ENCODE peak calls at places on chromosome 11, in ten cellular contexts. Z is mammary epithelial cell, F is brain microvascular endothelial cell, U is lower lobe of right lung, I is heart left ventricle, E is dorsolateral prefrontal cortex, G is left ventricle myocardium inferior, N is GM12865, C is OCI-LY7, S is AG10803. K is an unnamed sample.
A peak's percentile ranks its signal among the peaks of the same experiment; 100 is the strongest.

GRCh38 chr11:83425137-83425466 is 138.9 kb upstream of the CCDC90B start:
- DNase-seq in Z (no peak), S (no peak), C (no peak), I (no peak), G (no peak), U (no peak), F (no peak), N (no peak), E (no peak), K (no peak)

GRCh38 chr11:13963169-13963948 is 836 bp downstream of the SPON1 start:
- DNase-seq in G (peak; percentile 22), I (peak; percentile 29), Z (no peak), C (no peak), E (no peak), S (no peak), N (no peak), F (no peak), U (peak; percentile 45), K (no peak)

GRCh38 chr11:101187748-101188147 is 58.1 kb upstream of the PGR start:
- DNase-seq in E (no peak), S (no peak), U (no peak), Z (no peak), G (no peak), I (no peak), N (no peak), F (no peak), C (no peak), K (no peak)

GRCh38 chr11:130055637-130056036 is 14.1 kb upstream of the APLP2 start:
- DNase-seq in F (no peak), C (no peak), G (no peak), N (no peak), I (no peak), S (peak; percentile 75), U (no peak), Z (peak; percentile 68), E (no peak), K (no peak)

GRCh38 chr11:83241291-83241946 is 44.7 kb downstream of the CCDC90B start:
- DNase-seq in I (no peak), S (peak; percentile 57), U (no peak), C (peak; percentile 62), E (no peak), Z (peak; percentile 59), N (peak; percentile 62), G (no peak), F (peak; percentile 74), K (peak; percentile 28)

GRCh38 chr11:104946907-104947306 is 21.5 kb downstream of the CASP4 start:
- DNase-seq in Z (peak; percentile 48), U (no peak), F (peak; percentile 47), E (no peak), I (no peak), C (peak; percentile 37), N (peak; percentile 68), G (no peak), S (peak; percentile 59), K (no peak)

GRCh38 chr11:97019305-97019704 is 629.5 kb downstream of the JRKL start:
- DNase-seq in I (no peak), S (no peak), C (no peak), E (no peak), U (no peak), Z (no peak), F (no peak), N (no peak), G (no peak), K (no peak)

GRCh38 chr11:76627541-76628082 is 42.9 kb downstream of the LRRC32 start:
- DNase-seq in Z (no peak), U (no peak), N (no peak), I (no peak), C (peak; percentile 43), S (no peak), F (no peak), G (no peak), E (no peak), K (no peak)

GRCh38 chr11:121018746-121019145 is 5.2 kb upstream of the TBCEL start:
- DNase-seq in I (no peak), G (no peak), E (no peak), N (no peak), F (no peak), C (no peak), S (no peak), U (no peak), Z (no peak), K (no peak)

GRCh38 chr11:119029069-119029339 is 1.7 kb downstream of the SLC37A4 start:
- DNase-seq in F (no peak), N (no peak), C (no peak), E (no peak), U (no peak), Z (no peak), G (no peak), I (no peak), S (no peak), K (no peak)
- H3K4me3 ChIP-seq in F (no peak overlapping the region), N (no peak overlapping the region), C (peak overlapping the region; percentile 80), E (peak overlapping the region; percentile 92), U (peak overlapping the region; percentile 97), Z (no peak overlapping the region), G (peak overlapping the region; percentile 96), I (no peak overlapping the region), S (no peak overlapping the region), K (no peak overlapping the region)

GRCh38 chr11:94031625-94032024 is 10.5 kb downstream of the HEPHL1 start:
- DNase-seq in E (no peak), C (no peak), Z (no peak), F (no peak), G (no peak), N (no peak), I (no peak), U (no peak), S (no peak), K (no peak)

GRCh38 chr11:94034207-94034606 is 13.1 kb downstream of the HEPHL1 start:
- DNase-seq in C (no peak), G (no peak), S (no peak), I (no peak), Z (no peak), N (no peak), E (no peak), F (no peak), U (no peak), K (no peak)

GRCh38 chr11:94032725-94033124 is 11.6 kb downstream of the HEPHL1 start:
- DNase-seq in F (no peak), I (no peak), U (no peak), Z (no peak), C (no peak), S (no peak), N (no peak), G (no peak), E (no peak), K (no peak)

GRCh38 chr11:94032066-94032465 is 10.9 kb downstream of the HEPHL1 start:
- DNase-seq in U (no peak), F (no peak), G (peak; percentile 28), N (no peak), C (no peak), I (peak; percentile 57), S (no peak), Z (no peak), E (no peak), K (no peak)

DNA sequence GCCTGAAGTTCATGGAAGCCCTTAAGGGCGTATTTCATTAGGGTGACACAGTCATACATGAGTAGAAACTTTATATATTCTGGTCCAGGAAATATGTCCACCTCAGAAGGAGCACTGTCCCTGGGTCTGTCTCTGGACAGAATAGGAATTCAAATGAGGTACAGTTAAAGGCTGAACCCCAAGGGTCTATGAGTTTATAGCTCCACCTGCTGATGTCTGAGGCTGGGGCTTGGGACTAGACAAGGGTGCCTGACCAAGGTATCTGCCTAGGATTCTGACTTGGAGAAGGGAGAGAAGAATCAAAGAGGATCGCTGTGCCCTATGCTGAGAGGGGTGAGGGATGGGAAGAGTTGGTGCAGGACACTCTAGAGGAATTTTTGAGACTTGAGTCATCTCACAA is 14.9 kb downstream of the HEPHL1 start:
- DNase-seq in U (no peak), E (no peak), N (no peak), C (no peak), F (no peak), G (no peak), S (no peak), Z (no peak), I (no peak), K (no peak)
- TF ChIP-seq CTCF in U (no peak), E (no peak), N (no peak), C (no peak), F (no peak), G (no peak), S (no peak), Z (no peak), I (no peak), K (no peak)

GRCh38 chr11:117827521-117828511 is 3.3 kb upstream of the FXYD2 start:
- DNase-seq in N (no peak), G (no peak), F (no peak), S (no peak), I (peak; percentile 7), Z (no peak), E (no peak), U (no peak), C (no peak), K (no peak)
- H3K4me3 ChIP-seq in N (no peak overlapping the region), G (no peak overlapping the region), F (no peak overlapping the region), S (no peak overlapping the region), I (no peak overlapping the region), Z (no peak overlapping the region), E (no peak overlapping the region), U (no peak overlapping the region), C (no peak overlapping the region), K (no peak overlapping the region)

DNA sequence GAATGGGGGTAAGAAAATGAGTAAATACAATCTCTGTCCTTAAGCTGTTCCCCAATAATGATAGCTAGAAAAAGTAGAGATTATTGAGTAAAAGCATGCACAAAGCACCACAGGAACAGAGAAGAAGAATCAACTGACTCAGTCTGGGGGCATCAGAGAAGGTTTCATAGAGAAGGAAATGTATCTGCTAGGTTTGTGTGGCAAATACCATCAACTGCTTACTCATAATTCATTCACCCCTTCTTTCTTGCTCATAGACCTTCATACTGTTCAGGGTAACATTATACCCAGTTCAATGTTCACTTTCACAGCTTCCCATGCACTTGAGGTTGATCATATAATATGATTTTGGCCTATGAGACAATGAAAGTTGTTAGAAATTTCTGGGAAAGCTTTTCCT is 85.2 kb upstream of the SCUBE2 start:
- DNase-seq in N (no peak), I (no peak), G (no peak), F (no peak), U (no peak), Z (peak; percentile 2), S (no peak), C (no peak), E (no peak), K (no peak)
- TF ChIP-seq CTCF in N (no peak), I (no peak), G (no peak), F (no peak), U (no peak), Z (no peak), S (no peak), C (no peak), E (no peak), K (no peak)

GRCh38 chr11:116989184-116989583 is 109.0 kb downstream of the SIK3 start:
- DNase-seq in I (no peak), G (no peak), F (no peak), E (no peak), U (no peak), S (no peak), Z (no peak), N (no peak), C (no peak), K (no peak)
- H3K4me3 ChIP-seq in I (no peak overlapping the region), G (no peak overlapping the region), F (no peak overlapping the region), E (peak overlapping the region; percentile 14), U (no peak overlapping the region), S (no peak overlapping the region), Z (no peak overlapping the region), N (no peak overlapping the region), C (no peak overlapping the region), K (no peak overlapping the region)

GRCh38 chr11:27716850-27717249 is 16.6 kb upstream of the BDNF start:
- DNase-seq in G (no peak), C (no peak), I (no peak), E (no peak), N (no peak), F (no peak), U (no peak), Z (no peak), S (peak; percentile 87), K (peak; percentile 63)
- TF ChIP-seq CTCF in G (no peak), C (no peak), I (no peak), E (no peak), N (no peak), F (peak; percentile 38), U (no peak), Z (no peak), S (peak; percentile 77), K (peak; percentile 52)

K was measured in AG09309.